ENCODE peak calls at places on chromosomes 12 and 14, in six cellular contexts. R is PC-3, L is AG04449, G is ovary, W is cardiac fibroblast, E is colonic mucosa. D is an unnamed sample.

GRCh38 chr12:87038098-87038497 is 781.9 kb upstream of the MGAT4C start:
- DNase-seq in R (no peak), L (no peak), G (no peak), W (no peak), E (no peak), D (no peak)

GRCh38 chr14:34120185-34120977 is 169.5 kb upstream of the EGLN3 start:
- DNase-seq in R (no peak), L (no peak), G (no peak), W (no peak), E (no peak), D (no peak)

GRCh38 chr14:75489480-75489837 is 32.8 kb upstream of the BATF start:
- DNase-seq in R (no peak), L (no peak), G (no peak), W (no peak), E (no peak), D (no peak)

GRCh38 chr12:53751336-53752191 is at the start of gene CISTR:
- DNase-seq in R (no peak), L (no peak), G (peak), W (no peak), E (no peak), D (no peak)

GRCh38 chr12:18430425-18431048 is 169.2 kb downstream of the PIK3C2G start:
- DNase-seq in R (peak), L (peak), G (peak), W (peak), E (peak), D (no peak)

GRCh38 chr14:36553650-36554260 is 28.7 kb downstream of the NKX2-8 start:
- DNase-seq in R (peak), L (peak), G (no peak), W (peak), E (no peak), D (peak)

GRCh38 chr14:32417956-32418552 is 89.0 kb downstream of the AKAP6 start:
- DNase-seq in R (peak), L (no peak), G (no peak), W (peak), E (peak), D (peak)

GRCh38 chr12:66405395-66405794 is 103.1 kb downstream of the HELB start:
- DNase-seq in R (peak), L (no peak), G (no peak), W (peak), E (no peak), D (no peak)

GRCh38 chr14:72024043-72024407 is 91.8 kb downstream of the RGS6 start:
- DNase-seq in R (peak), L (no peak), G (no peak), W (peak), E (peak), D (peak)

GRCh38 chr14:64722842-64723447 is 18.7 kb downstream of the PLEKHG3 start:
- DNase-seq in R (no peak), L (no peak), G (no peak), W (no peak), E (no peak), D (no peak)

GRCh38 chr12:94150483-94151225 is 2.3 kb downstream of the PLXNC1 start:
- DNase-seq in R (no peak), L (no peak), G (peak), W (no peak), E (peak), D (no peak)

GRCh38 chr12:56103066-56103711 is 1.2 kb upstream of the PA2G4 start:
- DNase-seq in R (no peak), L (no peak), G (no peak), W (no peak), E (no peak), D (no peak)

GRCh38 chr12:50211392-50212070 is 44.4 kb upstream of the CERS5 start:
- DNase-seq in R (peak), L (no peak), G (no peak), W (peak), E (no peak), D (no peak)

GRCh38 chr12:3718100-3718499 is 34.8 kb downstream of the CRACR2A start:
- DNase-seq in R (no peak), L (no peak), G (no peak), W (no peak), E (no peak), D (no peak)

GRCh38 chr14:77707355-77707723 is 484 bp downstream of the ALKBH1 start:
- DNase-seq in R (peak), L (peak), G (no peak), W (peak), E (peak), D (no peak)

GRCh38 chr12:81128930-81129554 is 51.2 kb downstream of the ACSS3 start:
- DNase-seq in R (peak), L (no peak), G (no peak), W (peak), E (peak), D (no peak)

GRCh38 chr12:61902403-61902802 is 357.8 kb upstream of the USP15 start:
- DNase-seq in R (no peak), L (no peak), G (no peak), W (no peak), E (no peak), D (no peak)

GRCh38 chr12:53147181-53147580 is 33.3 kb upstream of the ZNF740 start:
- DNase-seq in R (no peak), L (no peak), G (no peak), W (no peak), E (no peak), D (no peak)

GRCh38 chr14:59356298-59356697 is 108.9 kb downstream of the GPR135 start:
- DNase-seq in R (peak), L (no peak), G (no peak), W (no peak), E (no peak), D (no peak)

GRCh38 chr14:26987734-26988363 is 390.0 kb upstream of the NOVA1 start:
- DNase-seq in R (no peak), L (no peak), G (no peak), W (no peak), E (no peak), D (no peak)

GRCh38 chr14:93317200-93317599 is 15.6 kb downstream of the BTBD7 start:
- DNase-seq in R (no peak), L (no peak), G (no peak), W (no peak), E (no peak), D (no peak)

GRCh38 chr12:104877107-104877705 is 80.9 kb downstream of the SLC41A2 start:
- DNase-seq in R (peak), L (peak), G (peak), W (peak), E (peak), D (no peak)

GRCh38 chr12:122641976-122642375 is 61.2 kb downstream of the HCAR2 start:
- DNase-seq in R (peak), L (no peak), G (no peak), W (peak), E (no peak), D (no peak)

GRCh38 chr14:72723741-72724530 is 170.0 kb downstream of the DPF3 start:
- DNase-seq in R (no peak), L (no peak), G (no peak), W (peak), E (no peak), D (no peak)

GRCh38 chr12:64558754-64559153 is 51.5 kb upstream of the RASSF3 start:
- DNase-seq in R (no peak), L (no peak), G (no peak), W (no peak), E (no peak), D (no peak)

GRCh38 chr12:64561302-64561651 is 49.0 kb upstream of the RASSF3 start:
- DNase-seq in R (no peak), L (no peak), G (no peak), W (no peak), E (no peak), D (no peak)

GRCh38 chr12:64560395-64561301 is 49.6 kb upstream of the RASSF3 start:
- DNase-seq in R (peak), L (peak), G (no peak), W (peak), E (no peak), D (no peak)

GRCh38 chr12:64551676-64552075 is 58.6 kb upstream of the RASSF3 start:
- DNase-seq in R (no peak), L (no peak), G (no peak), W (peak), E (no peak), D (no peak)

GRCh38 chr12:64556231-64556630 is 54.1 kb upstream of the RASSF3 start:
- DNase-seq in R (no peak), L (no peak), G (no peak), W (no peak), E (no peak), D (no peak)
- TF ChIP-seq CTCF in R (no peak), L (no peak), G (no peak), W (no peak), E (no peak), D (no peak)

GRCh38 chr14:81193924-81194633 is 26.7 kb downstream of the GTF2A1 start:
- DNase-seq in R (peak), L (no peak), G (no peak), W (no peak), E (no peak), D (no peak)

GRCh38 chr14:81198651-81199050 is 22.1 kb downstream of the GTF2A1 start:
- DNase-seq in R (no peak), L (no peak), G (no peak), W (no peak), E (no peak), D (no peak)

GRCh38 chr14:81200041-81200440 is 20.7 kb downstream of the GTF2A1 start:
- DNase-seq in R (no peak), L (no peak), G (no peak), W (no peak), E (no peak), D (no peak)

GRCh38 chr14:81199084-81199483 is 21.7 kb downstream of the GTF2A1 start:
- DNase-seq in R (no peak), L (no peak), G (no peak), W (no peak), E (no peak), D (no peak)
- H3K4me3 ChIP-seq in R (no peak), L (no peak), G (no peak), W (no peak), E (no peak), D (no peak)

GRCh38 chr14:99575043-99576023 is 28.7 kb downstream of the CCDC85C start:
- DNase-seq in R (peak), L (no peak), G (peak), W (no peak), E (peak), D (peak)
- TF ChIP-seq CTCF in R (peak), L (peak), G (peak), W (no peak), E (no peak), D (peak)

GRCh38 chr14:50955373-50956043 is 11.2 kb upstream of the PYGL start:
- DNase-seq in R (peak), L (peak), G (no peak), W (peak), E (peak), D (no peak)
- H3K4me3 ChIP-seq in R (peak), L (no peak), G (no peak), W (no peak), E (no peak), D (no peak)

DNA sequence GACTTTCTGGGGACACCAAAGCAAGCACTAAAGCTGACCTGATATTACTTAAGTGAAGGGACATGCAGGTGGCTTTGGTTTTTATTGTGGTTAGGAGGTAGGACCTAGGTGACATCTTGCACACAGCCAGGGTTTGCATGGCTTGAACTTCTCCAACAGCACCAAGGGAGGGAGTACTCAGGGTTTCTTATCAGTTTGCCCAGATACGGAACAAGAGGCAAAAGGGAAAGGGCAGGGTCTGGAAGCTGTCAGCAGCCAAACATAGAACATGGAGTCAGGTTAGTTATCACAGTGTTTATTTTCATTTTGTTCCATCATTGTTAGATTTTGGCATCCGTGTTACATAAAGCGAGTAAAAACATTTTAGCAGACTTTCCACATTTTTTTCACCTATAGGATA is 186.3 kb upstream of the CLEC14A start:
- DNase-seq in R (no peak), L (no peak), G (no peak), W (peak), E (no peak), D (no peak)
- TF ChIP-seq CTCF in R (no peak), L (no peak), G (no peak), W (no peak), E (no peak), D (no peak)

GRCh38 chr12:114681149-114681849 is 2.7 kb downstream of the TBX3 start:
- DNase-seq in R (peak), L (no peak), G (no peak), W (peak), E (no peak), D (no peak)
- H3K4me3 ChIP-seq in R (peak), L (peak), G (peak), W (peak), E (peak), D (no peak)

DNA sequence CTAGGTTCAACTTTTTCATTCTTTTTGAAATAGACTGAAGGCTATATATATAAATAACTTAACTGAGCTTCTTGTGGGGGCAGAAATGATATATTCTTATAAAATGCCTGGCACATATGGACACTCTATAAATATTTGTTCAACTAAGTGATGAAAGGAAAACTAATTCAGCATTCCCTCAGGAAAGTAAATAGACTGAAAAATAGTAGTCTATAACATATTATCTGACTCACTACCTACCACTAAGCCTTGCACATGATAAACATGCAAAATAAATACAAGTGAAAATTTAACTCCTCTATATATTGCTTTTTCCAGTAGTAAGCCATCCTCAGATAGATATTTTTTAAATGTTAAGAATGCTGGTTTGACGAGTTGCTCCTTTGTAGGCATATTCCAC is 15.7 kb upstream of the BMAL2 start:
- DNase-seq in R (peak), L (no peak), G (no peak), W (no peak), E (no peak), D (no peak)
- TF ChIP-seq CTCF in R (no peak), L (no peak), G (no peak), W (no peak), E (no peak), D (no peak)

DNA sequence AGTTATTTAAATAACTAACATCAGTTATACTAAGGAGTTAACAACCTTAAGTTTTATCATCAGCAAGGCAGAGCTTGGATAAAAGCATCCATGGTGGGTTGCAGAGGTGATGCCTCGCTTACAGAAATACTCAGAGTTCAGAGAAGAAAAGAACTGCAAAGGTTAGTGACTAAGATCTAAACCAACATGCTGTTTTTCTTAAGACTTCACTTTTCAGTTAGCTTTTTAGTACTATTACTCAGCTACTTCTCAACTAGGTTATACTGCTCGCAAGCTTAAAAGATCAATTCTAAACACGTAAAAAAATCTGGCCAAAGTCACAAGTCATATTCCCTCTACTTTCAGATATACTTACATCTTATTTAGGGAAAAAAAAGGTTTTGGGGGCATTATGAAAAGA is 2.8 kb downstream of the PPP1CC start:
- DNase-seq in R (no peak), L (no peak), G (no peak), W (no peak), E (no peak), D (no peak)
- H3K4me3 ChIP-seq in R (peak), L (no peak), G (no peak), W (no peak), E (no peak), D (peak)

DNA sequence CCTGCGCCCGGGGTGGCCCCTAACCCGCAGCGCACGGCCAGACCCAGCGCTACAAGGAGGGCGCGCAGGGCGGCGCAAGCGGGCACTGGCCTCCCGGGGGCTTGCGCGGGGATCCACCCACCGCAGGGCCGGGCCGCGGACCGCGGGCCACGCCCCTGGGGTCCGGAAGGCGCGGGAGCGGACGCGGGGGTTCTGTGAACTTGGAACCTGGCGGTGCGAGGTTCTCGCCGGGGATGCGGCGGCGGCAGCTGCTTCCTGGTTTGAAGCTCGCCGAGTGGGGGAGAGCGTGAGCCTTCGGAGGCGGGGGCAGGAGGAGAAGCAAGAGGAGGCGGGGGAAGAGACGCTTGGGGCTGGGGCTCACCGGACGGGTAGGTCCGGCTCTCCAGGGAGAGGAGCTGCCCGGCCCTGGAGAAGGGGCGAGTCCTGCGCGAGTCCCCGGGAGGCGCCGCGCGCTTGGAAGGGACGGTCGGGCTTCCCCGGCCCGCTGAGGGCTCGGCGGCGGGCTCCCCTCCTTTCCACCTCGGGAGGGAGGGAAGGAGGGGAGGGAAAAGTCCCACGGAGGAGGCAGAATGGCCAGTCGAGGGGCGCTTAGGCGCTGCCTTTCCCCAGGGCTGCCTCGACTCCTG is at the start of gene PRKCH:
- DNase-seq in R (peak), L (no peak), G (peak), W (peak), E (peak), D (no peak)
- TF ChIP-seq CTCF in R (peak), L (peak), G (no peak), W (peak), E (no peak), D (no peak)

DNA sequence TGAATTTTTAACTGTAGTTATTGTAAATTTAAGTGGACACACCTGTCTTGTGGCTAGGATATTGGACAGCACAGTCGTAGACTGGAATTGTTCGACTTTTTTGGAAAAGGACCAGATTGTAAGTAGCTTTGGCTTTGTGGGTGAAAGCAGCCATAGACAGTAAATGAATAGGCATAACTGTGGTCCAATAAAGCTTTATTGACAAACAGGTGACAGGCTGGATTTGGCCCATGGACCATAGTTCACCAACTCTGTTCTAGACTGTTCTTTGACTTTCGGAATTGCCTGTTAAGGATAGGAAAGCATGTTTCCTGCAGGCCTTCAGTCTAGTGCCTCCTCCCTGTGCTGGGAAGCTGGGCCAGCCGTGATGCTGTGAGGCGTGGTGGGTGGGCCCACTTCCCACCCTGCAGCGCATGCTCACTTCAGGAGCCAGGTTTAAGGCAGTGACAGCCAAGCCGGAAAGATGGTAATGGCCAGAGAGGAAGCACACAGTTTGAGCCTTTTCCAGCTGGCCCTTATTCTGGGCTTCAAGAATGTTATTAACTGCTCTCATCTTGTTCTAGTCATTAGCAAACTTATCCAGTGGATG is 51.8 kb downstream of the PPP2R5C start:
- DNase-seq in R (no peak), L (no peak), G (no peak), W (no peak), E (peak), D (no peak)
- H3K4me3 ChIP-seq in R (no peak), L (no peak), G (no peak), W (no peak), E (no peak), D (no peak)